ENCODE peak calls at places on chromosomes 1 and 21, in four cellular contexts. One of them, this sample, is unnamed.

GRCh38 chr1:115495603-115496002 is 146.2 kb upstream of the VANGL1 start:
- DNase-seq in fibroblast of the aortic adventitia: no peak
- DNase-seq in NCI-H345: no peak
- DNase-seq in Ammon's horn: no peak
- DNase-seq in this sample: no peak

GRCh38 chr1:61122389-61122788 is 40.0 kb downstream of the NFIA start:
- DNase-seq in NCI-H345: no peak
- DNase-seq in fibroblast of the aortic adventitia: no peak
- DNase-seq in Ammon's horn: no peak
- DNase-seq in this sample: no peak

GRCh38 chr1:119482517-119483425 is 24.2 kb upstream of the HSD3B1 start:
- DNase-seq in Ammon's horn: no peak
- DNase-seq in fibroblast of the aortic adventitia: no peak
- DNase-seq in NCI-H345: no peak
- DNase-seq in this sample: no peak

GRCh38 chr1:89671775-89672488 is 39.0 kb downstream of the LRRC8C start:
- DNase-seq in NCI-H345: no peak
- DNase-seq in fibroblast of the aortic adventitia: no peak
- DNase-seq in Ammon's horn: no peak
- DNase-seq in this sample: no peak

GRCh38 chr1:21278208-21278861 is 11.9 kb downstream of the ECE1 start:
- DNase-seq in fibroblast of the aortic adventitia: peak; percentile 44
- DNase-seq in NCI-H345: no peak
- DNase-seq in Ammon's horn: peak; percentile 62
- DNase-seq in this sample: no peak

GRCh38 chr1:3336641-3337621 is 117.5 kb upstream of the ARHGEF16 start:
- DNase-seq in fibroblast of the aortic adventitia: no peak
- DNase-seq in Ammon's horn: no peak
- DNase-seq in NCI-H345: no peak
- DNase-seq in this sample: no peak

GRCh38 chr1:65255088-65256050 is 54.0 kb upstream of the DNAJC6 start:
- DNase-seq in fibroblast of the aortic adventitia: peak; percentile 17
- DNase-seq in Ammon's horn: peak; percentile 60
- DNase-seq in NCI-H345: peak; percentile 53
- DNase-seq in this sample: no peak

GRCh38 chr1:30739601-30740000 is 16.2 kb upstream of the MATN1 start:
- DNase-seq in fibroblast of the aortic adventitia: no peak
- DNase-seq in Ammon's horn: no peak
- DNase-seq in NCI-H345: no peak
- DNase-seq in this sample: no peak

GRCh38 chr1:43008106-43008424 is 49.4 kb upstream of the SLC2A1 start:
- DNase-seq in Ammon's horn: no peak
- DNase-seq in NCI-H345: no peak
- DNase-seq in fibroblast of the aortic adventitia: no peak
- DNase-seq in this sample: no peak

GRCh38 chr1:67257173-67257535 is 50.5 kb upstream of the IL12RB2 start:
- DNase-seq in NCI-H345: no peak
- DNase-seq in Ammon's horn: no peak
- DNase-seq in fibroblast of the aortic adventitia: no peak
- DNase-seq in this sample: no peak

GRCh38 chr1:11643782-11644181 is 10.4 kb downstream of the FBXO2 start:
- DNase-seq in fibroblast of the aortic adventitia: no peak
- DNase-seq in NCI-H345: no peak
- DNase-seq in Ammon's horn: no peak
- DNase-seq in this sample: no peak

GRCh38 chr1:19811206-19811851 is 3.8 kb downstream of the RNF186 start:
- DNase-seq in NCI-H345: no peak
- DNase-seq in fibroblast of the aortic adventitia: peak; percentile 58
- DNase-seq in Ammon's horn: no peak
- DNase-seq in this sample: no peak

GRCh38 chr1:219699870-219700269 is 87.0 kb upstream of the ZC3H11B start:
- DNase-seq in fibroblast of the aortic adventitia: peak; percentile 97
- DNase-seq in NCI-H345: no peak
- DNase-seq in Ammon's horn: no peak
- DNase-seq in this sample: no peak

GRCh38 chr1:101293461-101294045 is 56.7 kb downstream of the S1PR1 start:
- DNase-seq in Ammon's horn: no peak
- DNase-seq in fibroblast of the aortic adventitia: no peak
- DNase-seq in NCI-H345: no peak
- DNase-seq in this sample: no peak

GRCh38 chr1:32255072-32256071 is 4.3 kb downstream of the LCK start:
- DNase-seq in Ammon's horn: no peak
- DNase-seq in NCI-H345: no peak
- DNase-seq in fibroblast of the aortic adventitia: no peak
- DNase-seq in this sample: no peak

GRCh38 chr21:41009398-41010177 is 158.4 kb upstream of the BACE2 start:
- DNase-seq in fibroblast of the aortic adventitia: no peak
- DNase-seq in Ammon's horn: no peak
- DNase-seq in NCI-H345: peak; percentile 80
- DNase-seq in this sample: peak; percentile 43

GRCh38 chr1:166165661-166166399 is 971 bp downstream of the FAM78B start:
- DNase-seq in fibroblast of the aortic adventitia: peak; percentile 47
- DNase-seq in Ammon's horn: peak; percentile 27
- DNase-seq in NCI-H345: no peak
- DNase-seq in this sample: peak; percentile 10

GRCh38 chr1:99397029-99397428 is 132.7 kb downstream of the PLPPR4 start:
- DNase-seq in NCI-H345: no peak
- DNase-seq in fibroblast of the aortic adventitia: peak; percentile 2
- DNase-seq in Ammon's horn: no peak
- DNase-seq in this sample: no peak

GRCh38 chr1:86708923-86709322 is 4.5 kb downstream of the SH3GLB1 start:
- DNase-seq in Ammon's horn: no peak
- DNase-seq in NCI-H345: no peak
- DNase-seq in fibroblast of the aortic adventitia: peak; percentile 50
- DNase-seq in this sample: no peak

GRCh38 chr1:39726600-39726999 is 12.1 kb upstream of the PPIE start:
- DNase-seq in NCI-H345: no peak
- DNase-seq in Ammon's horn: no peak
- DNase-seq in fibroblast of the aortic adventitia: no peak
- DNase-seq in this sample: no peak

GRCh38 chr1:67634396-67634935 is 50.5 kb upstream of the GADD45A start:
- DNase-seq in fibroblast of the aortic adventitia: no peak
- DNase-seq in NCI-H345: no peak
- DNase-seq in Ammon's horn: no peak
- DNase-seq in this sample: no peak

GRCh38 chr1:203038217-203038741 is 12.0 kb downstream of the PPFIA4 start:
- DNase-seq in Ammon's horn: peak; percentile 73
- DNase-seq in NCI-H345: no peak
- DNase-seq in fibroblast of the aortic adventitia: peak; percentile 74
- DNase-seq in this sample: no peak

This sample was measured in NCI-H2171.